ENCODE peak calls at places on chromosomes 16 and 17, in nine cellular contexts. B, O, N, Q, Y, X, U, V and K are unnamed samples.

GRCh38 chr16:49858200-49859129 is 2.6 kb upstream of the ZNF423 start:
- DNase-seq in O (no peak), U (peak), Q (peak), X (peak), N (no peak), Y (peak), B (peak), V (peak), K (no peak)

GRCh38 chr16:4315185-4316102 is at the start of gene GLIS2:
- DNase-seq in Q (no peak), V (peak), B (peak), O (no peak), Y (peak), U (no peak), N (no peak), X (peak), K (peak)

GRCh38 chr17:41521574-41522261 is 3.0 kb upstream of the KRT15 start:
- DNase-seq in Y (peak), U (peak), O (peak), B (no peak), X (peak), N (no peak), V (no peak), Q (peak), K (peak)

GRCh38 chr17:40483679-40484078 is 17.7 kb downstream of the TNS4 start:
- DNase-seq in O (no peak), B (no peak), Q (no peak), U (no peak), N (no peak), V (no peak), Y (no peak), X (no peak), K (no peak)

GRCh38 chr17:61132524-61133025 is 267.1 kb upstream of the TBX2 start:
- DNase-seq in O (no peak), Y (no peak), U (no peak), Q (no peak), N (no peak), B (no peak), X (no peak), V (no peak), K (no peak)

GRCh38 chr17:82647593-82648164 is 565 bp downstream of the WDR45B start:
- DNase-seq in U (peak), B (peak), O (no peak), Y (peak), N (no peak), V (no peak), X (peak), Q (peak), K (no peak)

GRCh38 chr16:1290032-1290431 is 19.4 kb upstream of the UBE2I start:
- DNase-seq in O (no peak), U (no peak), Q (no peak), N (no peak), X (no peak), V (no peak), Y (no peak), B (no peak), K (no peak)

GRCh38 chr17:35404360-35404759 is 27.9 kb downstream of the SLFN12 start:
- DNase-seq in U (no peak), Q (no peak), X (no peak), N (no peak), B (no peak), V (no peak), O (no peak), Y (no peak), K (no peak)

GRCh38 chr17:33949100-33949499 is 306.0 kb upstream of the CCL2 start:
- DNase-seq in O (no peak), N (no peak), B (no peak), Y (no peak), V (no peak), X (no peak), U (no peak), Q (no peak), K (no peak)

GRCh38 chr17:68087851-68088250 is 52.3 kb downstream of the KPNA2 start:
- DNase-seq in N (no peak), O (no peak), V (no peak), X (no peak), U (no peak), B (no peak), Q (no peak), Y (no peak), K (no peak)

GRCh38 chr16:69928856-69929400 is 22.2 kb upstream of the CLEC18A start:
- DNase-seq in U (no peak), Y (no peak), N (no peak), X (no peak), V (no peak), B (no peak), Q (no peak), O (no peak), K (no peak)

GRCh38 chr17:63834431-63835166 is 7.1 kb upstream of the FTSJ3 start:
- DNase-seq in X (no peak), O (peak), V (peak), B (peak), Y (no peak), Q (no peak), N (peak), U (peak), K (no peak)

GRCh38 chr17:50832267-50833227 is 2.8 kb upstream of the WFIKKN2 start:
- DNase-seq in B (no peak), O (no peak), X (no peak), Y (no peak), Q (no peak), V (no peak), N (no peak), U (no peak), K (no peak)

GRCh38 chr16:56198755-56199114 is 7.4 kb downstream of the GNAO1 start:
- DNase-seq in V (no peak), N (no peak), X (no peak), U (no peak), O (no peak), Q (no peak), B (no peak), Y (no peak), K (no peak)

GRCh38 chr17:74738051-74738996 is 1.3 kb downstream of the RAB37 start:
- DNase-seq in O (no peak), B (peak), X (peak), V (peak), Q (peak), U (peak), N (no peak), Y (peak), K (no peak)

GRCh38 chr17:42744283-42744805 is 496 bp downstream of the EZH1 start:
- DNase-seq in V (peak), N (peak), X (peak), U (peak), Y (peak), B (peak), O (no peak), Q (peak), K (no peak)

GRCh38 chr17:49543860-49544259 is 31.8 kb upstream of the NXPH3 start:
- DNase-seq in N (no peak), X (no peak), B (no peak), U (no peak), V (no peak), Q (no peak), O (no peak), Y (no peak), K (no peak)

DNA sequence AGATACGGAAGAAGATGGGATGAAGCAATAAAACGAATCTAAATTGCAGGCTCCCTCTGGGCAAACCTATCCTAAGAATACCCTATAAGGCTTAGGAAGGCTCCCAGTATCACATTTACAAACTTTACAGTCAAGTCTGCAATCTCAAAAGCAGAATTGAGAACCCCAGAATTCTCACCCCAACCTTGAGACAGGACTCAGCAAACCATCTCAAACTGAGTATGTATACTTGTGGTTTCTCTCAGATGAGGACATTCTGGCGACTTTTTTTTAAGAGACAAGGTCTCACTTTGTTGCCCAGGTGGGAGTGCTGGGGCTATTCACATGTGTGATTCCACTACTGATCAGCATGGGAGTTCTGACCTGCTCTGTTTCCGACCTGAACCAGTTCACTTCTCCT is 19.3 kb upstream of the ITGA2B start:
- DNase-seq in N (no peak), B (peak), X (no peak), V (no peak), Q (no peak), Y (no peak), O (no peak), U (no peak), K (no peak)
- TF ChIP-seq CTCF in N (no peak), B (no peak), X (no peak), V (no peak), Q (no peak), Y (no peak), O (no peak), U (no peak), K (no peak)

GRCh38 chr16:85917012-85917411 is 18.1 kb downstream of the IRF8 start:
- DNase-seq in N (no peak), X (no peak), V (no peak), B (no peak), O (no peak), Y (no peak), U (no peak), Q (no peak), K (no peak)
- TF ChIP-seq CTCF in N (no peak), X (no peak), V (no peak), B (no peak), O (no peak), Y (no peak), U (no peak), Q (no peak), K (no peak)

GRCh38 chr17:62725791-62726249 is 82.3 kb downstream of the MARCHF10 start:
- DNase-seq in Q (no peak), V (no peak), B (no peak), U (no peak), N (no peak), O (no peak), X (no peak), Y (no peak), K (no peak)
- TF ChIP-seq CTCF in Q (no peak), V (no peak), B (no peak), U (no peak), N (no peak), O (no peak), X (no peak), Y (no peak), K (no peak)

GRCh38 chr17:9321862-9322261 is 253.8 kb downstream of the STX8 start:
- DNase-seq in B (no peak), O (no peak), Y (no peak), X (no peak), U (no peak), Q (no peak), V (no peak), N (no peak), K (no peak)

GRCh38 chr17:9324864-9325263 is 250.8 kb downstream of the STX8 start:
- DNase-seq in N (no peak), O (no peak), B (no peak), X (no peak), V (no peak), Q (no peak), Y (no peak), U (no peak), K (no peak)

DNA sequence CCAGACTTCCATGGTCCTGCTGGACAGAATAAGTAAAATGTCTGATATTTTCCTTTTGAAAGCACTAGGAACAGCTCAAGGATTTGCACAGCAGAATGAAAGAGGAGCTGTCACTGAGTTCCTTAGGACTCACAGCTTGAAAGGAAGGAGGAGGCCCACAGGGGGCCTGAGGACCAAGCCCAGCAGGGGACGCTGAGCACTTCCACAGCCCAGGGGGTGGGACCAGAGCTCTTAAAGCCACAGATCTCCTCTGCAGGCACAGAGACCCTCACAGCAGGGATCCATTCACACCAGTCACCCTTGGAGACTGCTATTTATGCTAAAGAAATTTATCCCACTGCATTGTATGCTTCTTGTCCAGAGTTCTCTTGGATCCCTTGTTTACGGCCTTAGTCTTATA is 253.3 kb downstream of the STX8 start:
- DNase-seq in Y (no peak), V (no peak), N (no peak), B (no peak), O (no peak), Q (no peak), X (no peak), U (no peak), K (no peak)
- TF ChIP-seq CTCF in Y (no peak), V (no peak), N (no peak), B (no peak), O (peak), Q (no peak), X (no peak), U (no peak), K (no peak)

GRCh38 chr17:76003915-76004314 is 3.3 kb downstream of the CDK3 start:
- DNase-seq in B (no peak), X (no peak), Q (no peak), O (no peak), Y (no peak), V (no peak), U (no peak), N (no peak), K (no peak)

GRCh38 chr17:76000016-76000754 is 470 bp upstream of the CDK3 start:
- DNase-seq in U (peak), X (peak), Q (peak), B (peak), N (no peak), V (no peak), Y (peak), O (no peak), K (no peak)

GRCh38 chr17:75998327-75998795 is 2.3 kb upstream of the CDK3 start:
- DNase-seq in U (no peak), V (no peak), Q (peak), N (no peak), B (no peak), X (no peak), O (no peak), Y (peak), K (no peak)

GRCh38 chr17:76002100-76002499 is 1.4 kb downstream of the CDK3 start:
- DNase-seq in Q (no peak), U (no peak), B (no peak), X (no peak), O (no peak), N (no peak), Y (no peak), V (no peak), K (no peak)

GRCh38 chr17:76000755-76001521 is at the start of gene CDK3:
- DNase-seq in Y (peak), O (no peak), Q (peak), U (no peak), B (peak), X (peak), V (no peak), N (no peak), K (no peak)
- TF ChIP-seq CTCF in Y (no peak), O (no peak), Q (no peak), U (no peak), B (no peak), X (no peak), V (no peak), N (no peak), K (no peak)